ENCODE peak calls at places on chromosomes 1 and 21, in nine cellular contexts. I is GM23338, Y is GM12892, R is endothelial cell of umbilical vein, C is spleen, O is GM12878, E is stomach, M is Panc1, L is transverse colon. W is an unnamed sample.

GRCh38 chr1:32060914-32061313 is 11.8 kb upstream of the TMEM39B start:
- DNase-seq in E (no peak), Y (no peak), L (no peak), R (peak; percentile 11), O (no peak), I (peak; percentile 84), M (no peak), C (no peak), W (no peak)

GRCh38 chr1:103496014-103496635 is 29.4 kb upstream of the RNPC3 start:
- DNase-seq in L (no peak), I (no peak), O (no peak), R (no peak), C (no peak), Y (no peak), E (no peak), M (no peak), W (no peak)

GRCh38 chr21:25039461-25040380 is 567.6 kb downstream of the MRPL39 start:
- DNase-seq in O (peak; percentile 82), C (no peak), R (no peak), E (no peak), L (no peak), I (peak; percentile 34), Y (no peak), M (peak; percentile 4), W (peak; percentile 34)

GRCh38 chr1:187476671-187477070 is 647.9 kb downstream of the PLA2G4A start:
- DNase-seq in L (no peak), C (no peak), M (no peak), Y (no peak), E (no peak), I (peak; percentile 27), O (no peak), R (peak; percentile 61), W (no peak)

GRCh38 chr1:234489692-234490065 is 10.7 kb upstream of the TARBP1 start:
- DNase-seq in I (no peak), C (no peak), E (no peak), O (no peak), L (no peak), R (no peak), M (no peak), Y (no peak), W (no peak)

GRCh38 chr1:246318622-246319021 is 188.5 kb downstream of the SMYD3 start:
- DNase-seq in C (no peak), O (no peak), M (no peak), Y (no peak), R (no peak), L (no peak), I (no peak), E (no peak), W (no peak)

GRCh38 chr1:99217599-99217998 is 46.7 kb upstream of the PLPPR4 start:
- DNase-seq in C (no peak), Y (no peak), M (no peak), R (no peak), L (no peak), O (no peak), E (no peak), I (peak; percentile 32), W (no peak)

GRCh38 chr21:42147386-42148020 is 71.4 kb upstream of the ABCG1 start:
- DNase-seq in R (no peak), I (no peak), Y (no peak), M (no peak), L (no peak), C (peak; percentile 67), E (no peak), O (no peak), W (no peak)

GRCh38 chr1:39159224-39160036 is 45.1 kb upstream of the MACF1 start:
- DNase-seq in E (peak; percentile 52), R (peak; percentile 90), Y (no peak), C (no peak), I (peak; percentile 77), O (no peak), L (peak; percentile 56), M (no peak), W (no peak)

GRCh38 chr1:197692965-197693364 is 82.3 kb downstream of the DENND1B start:
- DNase-seq in E (no peak), M (no peak), Y (no peak), R (peak; percentile 23), O (no peak), I (no peak), L (no peak), C (no peak), W (no peak)

GRCh38 chr1:222288056-222288455 is 259.8 kb downstream of the HHIPL2 start:
- DNase-seq in M (no peak), O (no peak), E (no peak), R (no peak), I (no peak), Y (no peak), C (no peak), L (no peak), W (no peak)

GRCh38 chr1:201667479-201667878 is 128.6 kb downstream of the NAV1 start:
- DNase-seq in Y (no peak), M (no peak), I (no peak), C (no peak), L (no peak), R (no peak), E (no peak), O (no peak), W (no peak)

GRCh38 chr1:71783096-71783495 is 499.2 kb downstream of the NEGR1 start:
- DNase-seq in C (no peak), M (no peak), Y (no peak), O (no peak), E (no peak), I (no peak), L (no peak), R (no peak), W (no peak)

GRCh38 chr1:117671781-117672501 is 66.1 kb downstream of the TENT5C start:
- DNase-seq in L (peak; percentile 67), Y (no peak), R (peak; percentile 58), I (peak; percentile 51), E (peak; percentile 80), M (no peak), O (no peak), C (no peak), W (no peak)

GRCh38 chr1:117672756-117673155 is 66.9 kb downstream of the TENT5C start:
- DNase-seq in L (no peak), Y (no peak), E (no peak), C (no peak), M (no peak), O (no peak), I (no peak), R (no peak), W (no peak)

GRCh38 chr1:117670996-117671780 is 65.3 kb downstream of the TENT5C start:
- DNase-seq in L (no peak), I (no peak), Y (no peak), C (no peak), M (no peak), R (peak; percentile 32), O (no peak), E (no peak), W (no peak)

GRCh38 chr1:117673405-117673804 is 67.6 kb downstream of the TENT5C start:
- DNase-seq in E (no peak), L (no peak), O (no peak), M (no peak), C (no peak), I (no peak), Y (no peak), R (no peak), W (no peak)

DNA sequence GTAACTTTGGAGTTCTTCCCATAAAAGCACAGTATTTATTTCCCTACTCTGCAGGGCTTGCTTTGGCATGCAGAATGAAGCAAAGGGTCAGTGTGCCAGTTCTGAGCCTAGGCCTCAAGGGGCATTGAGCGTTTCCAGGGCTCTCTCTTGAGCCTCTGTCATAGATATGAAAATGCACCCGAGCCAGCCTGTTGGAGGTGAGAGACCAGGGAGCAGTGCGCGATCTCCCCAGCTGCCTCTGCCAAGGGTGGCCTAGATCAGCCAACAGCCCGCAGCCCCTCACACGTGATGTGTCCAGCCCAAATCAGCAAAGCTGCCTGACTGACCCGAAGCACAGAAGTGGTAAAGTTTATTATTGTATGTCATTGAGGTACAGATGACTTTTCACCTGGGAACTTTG is 63.7 kb downstream of the TENT5C start:
- DNase-seq in E (no peak), O (no peak), I (no peak), Y (no peak), L (no peak), R (no peak), M (no peak), C (no peak), W (no peak)
- TF ChIP-seq POLR2AphosphoS5 in E (no peak), O (no peak), I (no peak), Y (no peak), L (no peak), R (no peak), M (no peak), C (no peak), W (no peak)

DNA sequence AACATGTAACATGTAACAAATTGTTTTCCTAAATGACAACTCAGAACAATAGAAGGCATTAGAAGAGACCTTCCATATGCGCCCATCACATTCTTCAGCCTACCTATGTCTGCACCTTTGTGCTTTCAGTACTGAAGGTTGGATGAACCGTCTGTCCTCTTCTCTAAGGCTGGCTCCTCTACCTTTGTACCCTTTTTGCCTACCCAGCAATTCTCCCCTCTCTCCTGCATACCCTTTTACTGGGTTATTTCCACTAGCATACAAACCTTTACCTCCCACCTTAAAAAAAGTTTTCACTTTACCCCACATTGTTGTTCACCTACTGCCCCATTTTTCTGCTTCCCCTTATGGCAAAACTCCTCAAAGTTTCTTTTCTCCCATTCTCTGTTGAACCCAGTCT is 5.2 kb downstream of the PIGV start:
- DNase-seq in L (no peak), I (no peak), O (no peak), R (no peak), C (no peak), M (no peak), E (no peak), Y (no peak), W (no peak)
- TF ChIP-seq POLR2AphosphoS5 in L (no peak), I (no peak), O (no peak), R (no peak), C (no peak), M (no peak), E (no peak), Y (no peak), W (no peak)

DNA sequence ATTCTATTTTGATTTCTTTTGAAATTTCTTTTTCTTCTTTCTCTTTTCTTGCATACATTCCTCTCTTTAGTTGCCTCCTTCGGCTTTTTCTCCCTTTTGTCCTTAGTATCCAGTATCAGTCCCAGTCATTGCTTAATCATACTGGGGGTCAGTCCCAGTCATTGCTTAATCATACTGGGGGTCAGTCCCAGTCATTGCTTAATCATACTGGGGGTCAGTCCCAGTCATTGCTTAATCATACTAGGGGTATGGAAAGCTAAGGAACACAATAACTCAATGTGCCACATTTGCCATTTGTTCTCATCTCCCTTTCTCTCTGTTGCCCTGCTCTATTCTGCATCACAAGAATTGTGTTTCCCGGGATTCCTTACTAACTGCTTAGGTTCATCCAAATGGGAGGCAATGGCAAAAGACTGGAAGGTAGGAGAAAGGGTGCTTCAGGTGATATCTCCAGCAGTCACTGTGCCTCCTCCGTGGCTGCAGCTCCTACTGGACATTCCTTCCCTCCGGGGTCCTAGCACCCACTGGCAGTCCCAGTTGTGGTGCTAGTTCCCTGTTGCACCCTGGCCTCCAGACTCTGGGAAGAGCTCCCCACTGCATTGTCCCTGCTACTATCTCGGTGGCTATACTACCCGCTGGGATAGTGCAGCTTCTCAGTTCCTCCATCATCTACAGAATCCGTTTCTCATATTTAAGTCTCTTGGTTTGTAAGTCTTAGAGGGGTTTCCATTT is 32.6 kb upstream of the LAMC1 start:
- DNase-seq in E (no peak), R (peak; percentile 49), Y (no peak), I (no peak), M (no peak), C (no peak), O (no peak), L (no peak), W (no peak)
- TF ChIP-seq POLR2AphosphoS5 in E (no peak), R (peak; percentile 89), Y (no peak), I (no peak), M (no peak), C (no peak), O (no peak), L (no peak), W (no peak)

GRCh38 chr1:2258996-2259395 is 30.9 kb downstream of the SKI start:
- DNase-seq in O (no peak), I (no peak), C (no peak), M (no peak), Y (no peak), E (no peak), R (no peak), L (no peak), W (no peak)
- TF ChIP-seq POLR2AphosphoS5 in O (no peak), I (no peak), C (no peak), M (no peak), Y (no peak), E (no peak), R (no peak), L (no peak), W (no peak)